ENCODE peak calls at places on chromosome 13, in seven cellular contexts. G is H54, S is left cardiac atrium, X is islet precursor cell, N is NCI-H187 treated with DMSO at 0.1 percent for 48 hours, T is fibroblast of villous mesenchyme, D is MCF 10A. W is an unnamed sample.

GRCh38 chr13:92896842-92897241 is 329.8 kb upstream of the GPC6 start:
- DNase-seq in G (no peak), S (no peak), X (no peak), N (no peak), T (peak), D (peak), W (no peak)

GRCh38 chr13:35990196-35990595 is 141.0 kb downstream of the DCLK1 start:
- DNase-seq in G (no peak), S (no peak), X (no peak), N (no peak), T (no peak), D (no peak), W (no peak)

GRCh38 chr13:75368167-75368566 is 113.8 kb downstream of the TBC1D4 start:
- DNase-seq in G (no peak), S (peak), X (no peak), N (no peak), T (peak), D (peak), W (no peak)

GRCh38 chr13:50735071-50735470 is 108.4 kb downstream of the DLEU7 start:
- DNase-seq in G (no peak), S (no peak), X (no peak), N (no peak), T (no peak), D (no peak), W (no peak)

GRCh38 chr13:45292176-45292575 is 48.8 kb downstream of the TPT1 start:
- DNase-seq in G (no peak), S (no peak), X (peak), N (no peak), T (no peak), D (peak), W (no peak)

GRCh38 chr13:92719868-92720267 is 506.7 kb upstream of the GPC6 start:
- DNase-seq in G (no peak), S (no peak), X (no peak), N (peak), T (no peak), D (no peak), W (peak)

GRCh38 chr13:108961542-108962125 is 332.2 kb downstream of the MYO16 start:
- DNase-seq in G (peak), S (no peak), X (no peak), N (peak), T (peak), D (peak), W (peak)

GRCh38 chr13:109390391-109390790 is 396.0 kb downstream of the IRS2 start:
- DNase-seq in G (no peak), S (no peak), X (no peak), N (no peak), T (no peak), D (no peak), W (no peak)

GRCh38 chr13:27168086-27168485 is 3.5 kb downstream of the USP12 start:
- DNase-seq in G (no peak), S (no peak), X (no peak), N (no peak), T (no peak), D (no peak), W (no peak)

GRCh38 chr13:112057434-112057735 is 9.6 kb upstream of the SOX1 start:
- DNase-seq in G (no peak), S (no peak), X (no peak), N (no peak), T (no peak), D (no peak), W (no peak)

GRCh38 chr13:111893071-111893606 is 173.8 kb upstream of the SOX1 start:
- DNase-seq in G (no peak), S (no peak), X (peak), N (no peak), T (no peak), D (no peak), W (no peak)

GRCh38 chr13:96804186-96804585 is 190.1 kb downstream of the OXGR1 start:
- DNase-seq in G (no peak), S (no peak), X (no peak), N (no peak), T (no peak), D (no peak), W (no peak)

GRCh38 chr13:51518847-51519246 is 65.4 kb upstream of the WDFY2 start:
- DNase-seq in G (peak), S (no peak), X (no peak), N (no peak), T (no peak), D (peak), W (no peak)

GRCh38 chr13:90427322-90428272 is 919.9 kb upstream of the MIR17HG start:
- DNase-seq in G (no peak), S (no peak), X (peak), N (no peak), T (no peak), D (no peak), W (no peak)

GRCh38 chr13:112893570-112894422 is 75.2 kb upstream of the MCF2L start:
- DNase-seq in G (peak), S (no peak), X (peak), N (no peak), T (peak), D (peak), W (no peak)